ENCODE peak calls at places on chromosome 3, in eight cellular contexts. One of them, this sample, is unnamed.

GRCh38 chr3:4078903-4079302 is 224.3 kb upstream of the SETMAR start:
- DNase-seq in adipocyte: no peak
- DNase-seq in heart right ventricle: no peak
- DNase-seq in CD8-positive, alpha-beta memory T cell: no peak
- DNase-seq in astrocyte of the spinal cord: no peak
- DNase-seq in AG04449: no peak
- DNase-seq in A549: no peak
- DNase-seq in uterus: no peak
- DNase-seq in this sample: no peak

GRCh38 chr3:14428087-14429067 is 26.0 kb downstream of the SLC6A6 start:
- DNase-seq in uterus: no peak
- DNase-seq in heart right ventricle: no peak
- DNase-seq in AG04449: no peak
- DNase-seq in A549: no peak
- DNase-seq in adipocyte: peak
- DNase-seq in astrocyte of the spinal cord: peak
- DNase-seq in CD8-positive, alpha-beta memory T cell: no peak
- DNase-seq in this sample: peak

GRCh38 chr3:101484805-101485620 is 28.0 kb downstream of the SENP7 start:
- DNase-seq in uterus: no peak
- DNase-seq in adipocyte: peak
- DNase-seq in astrocyte of the spinal cord: peak
- DNase-seq in heart right ventricle: no peak
- DNase-seq in A549: no peak
- DNase-seq in CD8-positive, alpha-beta memory T cell: no peak
- DNase-seq in AG04449: peak
- DNase-seq in this sample: peak

GRCh38 chr3:51935886-51936755 is 5.6 kb downstream of the RRP9 start:
- DNase-seq in AG04449: no peak
- DNase-seq in uterus: no peak
- DNase-seq in A549: no peak
- DNase-seq in heart right ventricle: no peak
- DNase-seq in astrocyte of the spinal cord: no peak
- DNase-seq in adipocyte: no peak
- DNase-seq in CD8-positive, alpha-beta memory T cell: no peak
- DNase-seq in this sample: no peak

GRCh38 chr3:126103121-126104027 is 19.4 kb upstream of the SLC41A3 start:
- DNase-seq in uterus: no peak
- DNase-seq in CD8-positive, alpha-beta memory T cell: no peak
- DNase-seq in adipocyte: no peak
- DNase-seq in astrocyte of the spinal cord: no peak
- DNase-seq in heart right ventricle: no peak
- DNase-seq in AG04449: no peak
- DNase-seq in A549: no peak
- DNase-seq in this sample: no peak

GRCh38 chr3:67045711-67046465 is 47.8 kb downstream of the KBTBD8 start:
- DNase-seq in heart right ventricle: no peak
- DNase-seq in uterus: no peak
- DNase-seq in adipocyte: no peak
- DNase-seq in AG04449: no peak
- DNase-seq in astrocyte of the spinal cord: no peak
- DNase-seq in A549: no peak
- DNase-seq in CD8-positive, alpha-beta memory T cell: no peak
- DNase-seq in this sample: no peak

GRCh38 chr3:35544976-35545375 is 94.3 kb upstream of the ARPP21 start:
- DNase-seq in A549: no peak
- DNase-seq in AG04449: no peak
- DNase-seq in uterus: no peak
- DNase-seq in heart right ventricle: no peak
- DNase-seq in CD8-positive, alpha-beta memory T cell: no peak
- DNase-seq in astrocyte of the spinal cord: no peak
- DNase-seq in adipocyte: no peak
- DNase-seq in this sample: no peak

GRCh38 chr3:100004931-100005330 is 109.4 kb downstream of the FILIP1L start:
- DNase-seq in uterus: no peak
- DNase-seq in astrocyte of the spinal cord: no peak
- DNase-seq in AG04449: no peak
- DNase-seq in adipocyte: no peak
- DNase-seq in heart right ventricle: no peak
- DNase-seq in A549: no peak
- DNase-seq in CD8-positive, alpha-beta memory T cell: no peak
- DNase-seq in this sample: no peak

GRCh38 chr3:11494131-11494916 is 149.4 kb downstream of the VGLL4 start:
- DNase-seq in uterus: no peak
- DNase-seq in AG04449: no peak
- DNase-seq in heart right ventricle: no peak
- DNase-seq in A549: no peak
- DNase-seq in astrocyte of the spinal cord: no peak
- DNase-seq in adipocyte: no peak
- DNase-seq in CD8-positive, alpha-beta memory T cell: no peak
- DNase-seq in this sample: no peak

GRCh38 chr3:120170223-120170622 is 76.0 kb upstream of the GSK3B start:
- DNase-seq in astrocyte of the spinal cord: peak
- DNase-seq in adipocyte: peak
- DNase-seq in uterus: no peak
- DNase-seq in CD8-positive, alpha-beta memory T cell: no peak
- DNase-seq in heart right ventricle: no peak
- DNase-seq in A549: peak
- DNase-seq in AG04449: no peak
- DNase-seq in this sample: no peak

GRCh38 chr3:4531478-4532025 is 38.4 kb downstream of the ITPR1 start:
- DNase-seq in A549: no peak
- DNase-seq in adipocyte: no peak
- DNase-seq in AG04449: no peak
- DNase-seq in uterus: no peak
- DNase-seq in CD8-positive, alpha-beta memory T cell: no peak
- DNase-seq in heart right ventricle: no peak
- DNase-seq in astrocyte of the spinal cord: no peak
- DNase-seq in this sample: no peak

GRCh38 chr3:191282262-191283215 is 46.7 kb upstream of the CCDC50 start:
- DNase-seq in adipocyte: peak
- DNase-seq in CD8-positive, alpha-beta memory T cell: no peak
- DNase-seq in uterus: no peak
- DNase-seq in astrocyte of the spinal cord: no peak
- DNase-seq in AG04449: no peak
- DNase-seq in heart right ventricle: no peak
- DNase-seq in A549: no peak
- DNase-seq in this sample: no peak

GRCh38 chr3:133939496-133939835 is 43.8 kb upstream of the RAB6B start:
- DNase-seq in heart right ventricle: no peak
- DNase-seq in AG04449: no peak
- DNase-seq in A549: no peak
- DNase-seq in adipocyte: no peak
- DNase-seq in CD8-positive, alpha-beta memory T cell: no peak
- DNase-seq in astrocyte of the spinal cord: no peak
- DNase-seq in uterus: no peak
- DNase-seq in this sample: no peak

GRCh38 chr3:196440041-196440537 is 7.9 kb upstream of the UBXN7 start:
- DNase-seq in uterus: no peak
- DNase-seq in adipocyte: peak
- DNase-seq in A549: no peak
- DNase-seq in AG04449: peak
- DNase-seq in astrocyte of the spinal cord: peak
- DNase-seq in CD8-positive, alpha-beta memory T cell: no peak
- DNase-seq in heart right ventricle: peak
- DNase-seq in this sample: no peak

GRCh38 chr3:13115991-13116390 is 42.8 kb upstream of the IQSEC1 start:
- DNase-seq in AG04449: no peak
- DNase-seq in CD8-positive, alpha-beta memory T cell: no peak
- DNase-seq in uterus: no peak
- DNase-seq in heart right ventricle: no peak
- DNase-seq in astrocyte of the spinal cord: no peak
- DNase-seq in adipocyte: no peak
- DNase-seq in A549: no peak
- DNase-seq in this sample: no peak

GRCh38 chr3:152738656-152739055 is 96.3 kb upstream of the P2RY1 start:
- DNase-seq in astrocyte of the spinal cord: peak
- DNase-seq in adipocyte: peak
- DNase-seq in uterus: no peak
- DNase-seq in heart right ventricle: no peak
- DNase-seq in CD8-positive, alpha-beta memory T cell: no peak
- DNase-seq in A549: no peak
- DNase-seq in AG04449: no peak
- DNase-seq in this sample: peak

GRCh38 chr3:33067484-33067883 is 29.5 kb downstream of the GLB1 start:
- DNase-seq in CD8-positive, alpha-beta memory T cell: no peak
- DNase-seq in astrocyte of the spinal cord: peak
- DNase-seq in adipocyte: no peak
- DNase-seq in uterus: no peak
- DNase-seq in heart right ventricle: no peak
- DNase-seq in A549: no peak
- DNase-seq in AG04449: no peak
- DNase-seq in this sample: no peak

GRCh38 chr3:190618349-190619030 is 104.6 kb downstream of the IL1RAP start:
- DNase-seq in astrocyte of the spinal cord: no peak
- DNase-seq in AG04449: no peak
- DNase-seq in heart right ventricle: no peak
- DNase-seq in uterus: no peak
- DNase-seq in CD8-positive, alpha-beta memory T cell: no peak
- DNase-seq in A549: no peak
- DNase-seq in adipocyte: no peak
- DNase-seq in this sample: no peak

GRCh38 chr3:149239357-149239936 is 17.8 kb upstream of the CP start:
- DNase-seq in A549: no peak
- DNase-seq in adipocyte: no peak
- DNase-seq in CD8-positive, alpha-beta memory T cell: no peak
- DNase-seq in AG04449: no peak
- DNase-seq in heart right ventricle: no peak
- DNase-seq in uterus: no peak
- DNase-seq in astrocyte of the spinal cord: no peak
- DNase-seq in this sample: no peak

GRCh38 chr3:149231876-149232275 is 10.2 kb upstream of the CP start:
- DNase-seq in AG04449: no peak
- DNase-seq in CD8-positive, alpha-beta memory T cell: no peak
- DNase-seq in A549: no peak
- DNase-seq in astrocyte of the spinal cord: no peak
- DNase-seq in adipocyte: no peak
- DNase-seq in heart right ventricle: no peak
- DNase-seq in uterus: no peak
- DNase-seq in this sample: no peak

GRCh38 chr3:149233323-149233722 is 11.7 kb upstream of the CP start:
- DNase-seq in A549: no peak
- DNase-seq in astrocyte of the spinal cord: no peak
- DNase-seq in adipocyte: no peak
- DNase-seq in heart right ventricle: no peak
- DNase-seq in AG04449: no peak
- DNase-seq in CD8-positive, alpha-beta memory T cell: no peak
- DNase-seq in uterus: no peak
- DNase-seq in this sample: no peak

GRCh38 chr3:149235599-149236424 is 14.2 kb upstream of the CP start:
- DNase-seq in A549: no peak
- DNase-seq in uterus: no peak
- DNase-seq in heart right ventricle: no peak
- DNase-seq in CD8-positive, alpha-beta memory T cell: no peak
- DNase-seq in adipocyte: no peak
- DNase-seq in AG04449: no peak
- DNase-seq in astrocyte of the spinal cord: no peak
- DNase-seq in this sample: no peak

DNA sequence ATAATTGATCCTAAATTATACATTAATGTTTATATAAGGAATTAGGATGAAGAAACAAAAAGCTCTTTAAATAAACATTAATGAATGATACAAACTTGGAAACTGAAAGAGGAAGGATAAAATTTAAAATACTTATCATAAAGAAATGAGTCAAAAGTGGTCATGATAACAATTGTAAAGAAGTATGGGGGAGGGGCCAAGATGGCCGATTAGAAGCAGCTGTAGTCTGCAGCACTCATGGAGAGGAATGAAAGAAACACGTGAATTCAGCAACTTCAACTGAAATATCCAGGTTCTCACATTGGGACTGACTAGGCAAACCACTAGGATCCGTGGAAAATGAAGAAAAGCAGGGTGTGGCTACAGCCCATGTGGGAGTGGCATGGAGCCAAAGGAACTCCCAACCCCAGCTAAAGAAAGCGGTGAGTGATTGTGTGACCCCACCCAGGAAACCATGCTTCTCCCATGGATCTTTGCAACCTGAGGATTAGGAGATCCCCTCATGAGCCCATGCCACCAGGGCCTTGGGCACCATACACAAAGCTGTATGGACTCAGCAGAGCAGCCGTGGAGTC is 13.1 kb upstream of the CP start:
- DNase-seq in astrocyte of the spinal cord: no peak
- DNase-seq in A549: no peak
- DNase-seq in uterus: no peak
- DNase-seq in heart right ventricle: no peak
- DNase-seq in AG04449: no peak
- DNase-seq in adipocyte: no peak
- DNase-seq in CD8-positive, alpha-beta memory T cell: no peak
- DNase-seq in this sample: no peak
- H3K4me3 ChIP-seq in astrocyte of the spinal cord: no peak
- H3K4me3 ChIP-seq in A549: no peak
- H3K4me3 ChIP-seq in uterus: no peak
- H3K4me3 ChIP-seq in heart right ventricle: no peak
- H3K4me3 ChIP-seq in AG04449: no peak
- H3K4me3 ChIP-seq in adipocyte: no peak
- H3K4me3 ChIP-seq in CD8-positive, alpha-beta memory T cell: no peak
- H3K4me3 ChIP-seq in this sample: no peak

DNA sequence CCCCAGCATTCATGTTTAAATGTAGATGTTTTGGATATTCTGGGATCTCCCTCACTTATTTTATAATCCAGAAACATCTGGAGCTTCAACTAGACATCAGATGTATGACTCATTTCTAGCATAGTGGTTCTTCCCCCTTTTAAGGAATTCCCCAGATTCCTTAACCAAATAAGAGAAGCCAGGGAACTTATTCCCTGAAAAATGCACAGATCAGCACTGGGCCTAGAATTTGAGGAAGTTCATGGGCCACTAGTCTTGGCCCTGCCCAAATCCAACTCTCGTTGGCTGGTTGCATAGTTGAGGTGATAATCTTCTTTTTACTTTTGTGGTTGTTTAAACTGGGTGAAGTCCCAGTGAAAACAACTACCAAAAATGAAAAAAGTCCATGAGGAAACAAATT is 20.4 kb downstream of the RARRES1 start:
- DNase-seq in AG04449: no peak
- DNase-seq in adipocyte: peak
- DNase-seq in CD8-positive, alpha-beta memory T cell: no peak
- DNase-seq in astrocyte of the spinal cord: peak
- DNase-seq in uterus: no peak
- DNase-seq in A549: peak
- DNase-seq in heart right ventricle: no peak
- DNase-seq in this sample: peak
- H3K4me3 ChIP-seq in AG04449: no peak
- H3K4me3 ChIP-seq in adipocyte: no peak
- H3K4me3 ChIP-seq in CD8-positive, alpha-beta memory T cell: no peak
- H3K4me3 ChIP-seq in astrocyte of the spinal cord: no peak
- H3K4me3 ChIP-seq in uterus: no peak
- H3K4me3 ChIP-seq in A549: no peak
- H3K4me3 ChIP-seq in heart right ventricle: no peak
- H3K4me3 ChIP-seq in this sample: no peak

GRCh38 chr3:77038928-77039605 is 832 bp upstream of the ROBO2 start:
- DNase-seq in A549: no peak
- DNase-seq in uterus: no peak
- DNase-seq in astrocyte of the spinal cord: peak
- DNase-seq in AG04449: no peak
- DNase-seq in CD8-positive, alpha-beta memory T cell: no peak
- DNase-seq in heart right ventricle: no peak
- DNase-seq in adipocyte: peak
- DNase-seq in this sample: no peak
- H3K4me3 ChIP-seq in A549: peak
- H3K4me3 ChIP-seq in uterus: peak
- H3K4me3 ChIP-seq in astrocyte of the spinal cord: peak
- H3K4me3 ChIP-seq in AG04449: peak
- H3K4me3 ChIP-seq in CD8-positive, alpha-beta memory T cell: no peak
- H3K4me3 ChIP-seq in heart right ventricle: peak
- H3K4me3 ChIP-seq in adipocyte: peak
- H3K4me3 ChIP-seq in this sample: peak

GRCh38 chr3:194195611-194196010 is 59.7 kb downstream of the HES1 start:
- DNase-seq in astrocyte of the spinal cord: no peak
- DNase-seq in heart right ventricle: no peak
- DNase-seq in CD8-positive, alpha-beta memory T cell: no peak
- DNase-seq in AG04449: no peak
- DNase-seq in uterus: no peak
- DNase-seq in adipocyte: no peak
- DNase-seq in A549: no peak
- DNase-seq in this sample: no peak
- H3K4me3 ChIP-seq in astrocyte of the spinal cord: no peak
- H3K4me3 ChIP-seq in heart right ventricle: no peak
- H3K4me3 ChIP-seq in CD8-positive, alpha-beta memory T cell: no peak
- H3K4me3 ChIP-seq in AG04449: no peak
- H3K4me3 ChIP-seq in uterus: no peak
- H3K4me3 ChIP-seq in adipocyte: no peak
- H3K4me3 ChIP-seq in A549: no peak
- H3K4me3 ChIP-seq in this sample: no peak